ENCODE peak calls at places on chromosomes 13 and 19, in nine cellular contexts. One of them, this sample, is unnamed. For H3K4me1, the result is how much of the 10 kb centered on the place peaks cover.

GRCh38 chr19:44689290-44690130 is 9.4 kb upstream of the CEACAM16 start:
- DNase-seq in thoracic aorta: peak
- DNase-seq in breast epithelium: peak
- DNase-seq in CD8-positive, alpha-beta memory T cell: peak
- DNase-seq in heart right ventricle: peak
- DNase-seq in CD4-positive, CD25-positive, alpha-beta regulatory T cell: peak
- DNase-seq in stomach: peak
- DNase-seq in uterus: peak
- DNase-seq in testis: peak
- DNase-seq in this sample: peak

GRCh38 chr13:45051315-45051714 is 62.0 kb downstream of the GPALPP1 start:
- DNase-seq in stomach: no peak
- DNase-seq in uterus: no peak
- DNase-seq in CD4-positive, CD25-positive, alpha-beta regulatory T cell: no peak
- DNase-seq in testis: no peak
- DNase-seq in CD8-positive, alpha-beta memory T cell: no peak
- DNase-seq in breast epithelium: no peak
- DNase-seq in thoracic aorta: no peak
- DNase-seq in heart right ventricle: no peak
- DNase-seq in this sample: no peak

GRCh38 chr19:2728783-2729387 is 7.7 kb upstream of the DIRAS1 start:
- DNase-seq in breast epithelium: no peak
- DNase-seq in testis: no peak
- DNase-seq in thoracic aorta: no peak
- DNase-seq in heart right ventricle: no peak
- DNase-seq in CD8-positive, alpha-beta memory T cell: no peak
- DNase-seq in uterus: no peak
- DNase-seq in CD4-positive, CD25-positive, alpha-beta regulatory T cell: no peak
- DNase-seq in stomach: no peak
- DNase-seq in this sample: no peak

GRCh38 chr19:2616741-2617392 is 85.6 kb downstream of the GNG7 start:
- DNase-seq in testis: no peak
- DNase-seq in heart right ventricle: no peak
- DNase-seq in stomach: peak
- DNase-seq in breast epithelium: no peak
- DNase-seq in CD8-positive, alpha-beta memory T cell: no peak
- DNase-seq in CD4-positive, CD25-positive, alpha-beta regulatory T cell: no peak
- DNase-seq in thoracic aorta: no peak
- DNase-seq in uterus: no peak
- DNase-seq in this sample: peak

GRCh38 chr13:90184355-90184754 is 1163.1 kb upstream of the MIR17HG start:
- DNase-seq in stomach: no peak
- DNase-seq in CD4-positive, CD25-positive, alpha-beta regulatory T cell: no peak
- DNase-seq in CD8-positive, alpha-beta memory T cell: no peak
- DNase-seq in uterus: no peak
- DNase-seq in testis: no peak
- DNase-seq in thoracic aorta: no peak
- DNase-seq in breast epithelium: no peak
- DNase-seq in heart right ventricle: no peak
- DNase-seq in this sample: no peak

GRCh38 chr19:15181394-15181793 is 19.4 kb downstream of the NOTCH3 start:
- DNase-seq in thoracic aorta: no peak
- DNase-seq in heart right ventricle: no peak
- DNase-seq in CD8-positive, alpha-beta memory T cell: no peak
- DNase-seq in breast epithelium: no peak
- DNase-seq in uterus: no peak
- DNase-seq in testis: no peak
- DNase-seq in stomach: no peak
- DNase-seq in CD4-positive, CD25-positive, alpha-beta regulatory T cell: no peak
- DNase-seq in this sample: no peak

GRCh38 chr13:77056382-77056781 is 29.4 kb upstream of the FBXL3 start:
- DNase-seq in CD8-positive, alpha-beta memory T cell: no peak
- DNase-seq in stomach: no peak
- DNase-seq in breast epithelium: no peak
- DNase-seq in testis: no peak
- DNase-seq in CD4-positive, CD25-positive, alpha-beta regulatory T cell: no peak
- DNase-seq in thoracic aorta: no peak
- DNase-seq in heart right ventricle: no peak
- DNase-seq in uterus: no peak
- DNase-seq in this sample: no peak

GRCh38 chr13:93670858-93671257 is 444.3 kb downstream of the GPC6 start:
- DNase-seq in stomach: no peak
- DNase-seq in CD4-positive, CD25-positive, alpha-beta regulatory T cell: no peak
- DNase-seq in testis: no peak
- DNase-seq in uterus: no peak
- DNase-seq in thoracic aorta: no peak
- DNase-seq in breast epithelium: no peak
- DNase-seq in CD8-positive, alpha-beta memory T cell: no peak
- DNase-seq in heart right ventricle: no peak
- DNase-seq in this sample: no peak

GRCh38 chr13:34926513-34926912 is 15.6 kb upstream of the NBEA start:
- DNase-seq in testis: no peak
- DNase-seq in uterus: no peak
- DNase-seq in breast epithelium: no peak
- DNase-seq in CD8-positive, alpha-beta memory T cell: no peak
- DNase-seq in heart right ventricle: no peak
- DNase-seq in CD4-positive, CD25-positive, alpha-beta regulatory T cell: no peak
- DNase-seq in stomach: no peak
- DNase-seq in thoracic aorta: no peak
- DNase-seq in this sample: no peak

GRCh38 chr19:46435009-46435408 is 6.3 kb upstream of the PNMA8C start:
- DNase-seq in heart right ventricle: no peak
- DNase-seq in breast epithelium: no peak
- DNase-seq in uterus: no peak
- DNase-seq in testis: no peak
- DNase-seq in thoracic aorta: no peak
- DNase-seq in CD8-positive, alpha-beta memory T cell: no peak
- DNase-seq in stomach: no peak
- DNase-seq in CD4-positive, CD25-positive, alpha-beta regulatory T cell: no peak
- DNase-seq in this sample: no peak

GRCh38 chr13:106038752-106039151 is 496.7 kb downstream of the EFNB2 start:
- DNase-seq in thoracic aorta: no peak
- DNase-seq in heart right ventricle: no peak
- DNase-seq in CD4-positive, CD25-positive, alpha-beta regulatory T cell: no peak
- DNase-seq in stomach: no peak
- DNase-seq in breast epithelium: no peak
- DNase-seq in CD8-positive, alpha-beta memory T cell: no peak
- DNase-seq in testis: no peak
- DNase-seq in uterus: no peak
- DNase-seq in this sample: no peak

GRCh38 chr19:56107626-56108351 is 13.3 kb downstream of the ZNF787 start:
- DNase-seq in breast epithelium: no peak
- DNase-seq in uterus: no peak
- DNase-seq in testis: peak
- DNase-seq in CD8-positive, alpha-beta memory T cell: no peak
- DNase-seq in thoracic aorta: no peak
- DNase-seq in heart right ventricle: peak
- DNase-seq in CD4-positive, CD25-positive, alpha-beta regulatory T cell: no peak
- DNase-seq in stomach: peak
- DNase-seq in this sample: no peak

GRCh38 chr19:56109216-56109615 is 11.9 kb downstream of the ZNF787 start:
- DNase-seq in CD8-positive, alpha-beta memory T cell: no peak
- DNase-seq in breast epithelium: no peak
- DNase-seq in thoracic aorta: no peak
- DNase-seq in stomach: no peak
- DNase-seq in CD4-positive, CD25-positive, alpha-beta regulatory T cell: no peak
- DNase-seq in testis: peak
- DNase-seq in uterus: no peak
- DNase-seq in heart right ventricle: no peak
- DNase-seq in this sample: no peak

GRCh38 chr19:56106993-56107392 is 14.1 kb downstream of the ZNF787 start:
- DNase-seq in CD8-positive, alpha-beta memory T cell: no peak
- DNase-seq in CD4-positive, CD25-positive, alpha-beta regulatory T cell: no peak
- DNase-seq in stomach: no peak
- DNase-seq in breast epithelium: no peak
- DNase-seq in thoracic aorta: no peak
- DNase-seq in uterus: no peak
- DNase-seq in testis: no peak
- DNase-seq in heart right ventricle: no peak
- DNase-seq in this sample: no peak

GRCh38 chr19:56110515-56111448 is 10.3 kb downstream of the ZNF787 start:
- DNase-seq in testis: peak
- DNase-seq in CD8-positive, alpha-beta memory T cell: no peak
- DNase-seq in CD4-positive, CD25-positive, alpha-beta regulatory T cell: no peak
- DNase-seq in uterus: no peak
- DNase-seq in breast epithelium: no peak
- DNase-seq in thoracic aorta: no peak
- DNase-seq in stomach: peak
- DNase-seq in heart right ventricle: peak
- DNase-seq in this sample: no peak

DNA sequence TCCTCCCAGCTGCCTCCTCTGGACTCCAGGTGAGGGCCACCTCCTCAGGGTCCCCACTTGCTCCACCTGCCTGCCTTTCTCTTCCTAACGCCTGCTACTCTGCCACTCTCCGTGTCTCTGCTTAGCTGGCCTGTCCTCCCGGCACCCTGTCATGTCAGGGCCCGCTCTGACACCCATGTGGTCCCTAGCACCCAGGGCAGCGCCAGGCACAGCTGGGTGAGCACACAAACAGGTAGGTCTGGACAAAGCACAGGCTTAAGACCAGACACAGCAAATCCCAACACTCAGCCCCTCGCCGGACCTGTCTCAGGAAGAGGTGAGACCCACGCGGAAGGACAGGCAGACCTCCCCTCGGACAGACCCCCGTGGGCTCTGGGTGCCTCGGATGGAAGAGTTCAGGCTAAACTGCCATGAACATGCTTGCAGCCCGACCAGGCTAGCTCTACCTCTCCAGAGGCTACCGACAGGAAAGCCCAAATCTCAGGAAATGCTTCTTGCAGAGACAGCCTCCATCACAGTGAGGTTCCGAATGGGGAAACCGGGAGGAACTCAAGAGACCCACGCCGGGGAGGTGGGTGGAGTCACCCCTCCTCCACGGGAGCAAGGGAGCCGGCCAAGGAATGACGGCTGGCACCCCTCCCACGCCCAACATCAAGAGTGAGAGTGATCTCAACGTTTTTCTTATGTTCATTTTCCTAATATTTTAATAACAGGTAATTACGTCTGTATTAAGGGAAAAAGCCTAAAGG is 12.5 kb downstream of the ZNF787 start:
- DNase-seq in stomach: peak
- DNase-seq in CD4-positive, CD25-positive, alpha-beta regulatory T cell: no peak
- DNase-seq in uterus: peak
- DNase-seq in breast epithelium: no peak
- DNase-seq in CD8-positive, alpha-beta memory T cell: no peak
- DNase-seq in heart right ventricle: peak
- DNase-seq in testis: no peak
- DNase-seq in thoracic aorta: no peak
- DNase-seq in this sample: no peak
- H3K4me1 ChIP-seq in stomach: half or more
- H3K4me1 ChIP-seq in CD4-positive, CD25-positive, alpha-beta regulatory T cell: under half
- H3K4me1 ChIP-seq in uterus: under half
- H3K4me1 ChIP-seq in breast epithelium: under half
- H3K4me1 ChIP-seq in CD8-positive, alpha-beta memory T cell: under half
- H3K4me1 ChIP-seq in heart right ventricle: half or more
- H3K4me1 ChIP-seq in testis: half or more
- H3K4me1 ChIP-seq in thoracic aorta: under half
- H3K4me1 ChIP-seq in this sample: under half

GRCh38 chr19:38676878-38677646 is 29.6 kb downstream of the ACTN4 start:
- DNase-seq in testis: no peak
- DNase-seq in stomach: no peak
- DNase-seq in uterus: no peak
- DNase-seq in heart right ventricle: no peak
- DNase-seq in breast epithelium: no peak
- DNase-seq in CD8-positive, alpha-beta memory T cell: no peak
- DNase-seq in thoracic aorta: no peak
- DNase-seq in CD4-positive, CD25-positive, alpha-beta regulatory T cell: no peak
- DNase-seq in this sample: no peak
- H3K27ac ChIP-seq in testis: no peak
- H3K27ac ChIP-seq in stomach: peak
- H3K27ac ChIP-seq in uterus: peak
- H3K27ac ChIP-seq in heart right ventricle: peak
- H3K27ac ChIP-seq in breast epithelium: peak
- H3K27ac ChIP-seq in CD8-positive, alpha-beta memory T cell: peak
- H3K27ac ChIP-seq in thoracic aorta: peak
- H3K27ac ChIP-seq in CD4-positive, CD25-positive, alpha-beta regulatory T cell: peak
- H3K27ac ChIP-seq in this sample: no peak

GRCh38 chr19:7999376-7999775 is 6.1 kb downstream of the ELAVL1 start:
- DNase-seq in thoracic aorta: no peak
- DNase-seq in breast epithelium: no peak
- DNase-seq in CD8-positive, alpha-beta memory T cell: no peak
- DNase-seq in stomach: no peak
- DNase-seq in heart right ventricle: no peak
- DNase-seq in CD4-positive, CD25-positive, alpha-beta regulatory T cell: no peak
- DNase-seq in uterus: no peak
- DNase-seq in testis: no peak
- DNase-seq in this sample: no peak
- H3K4me1 ChIP-seq in thoracic aorta: under half
- H3K4me1 ChIP-seq in breast epithelium: under half
- H3K4me1 ChIP-seq in CD8-positive, alpha-beta memory T cell: under half
- H3K4me1 ChIP-seq in stomach: half or more
- H3K4me1 ChIP-seq in heart right ventricle: half or more
- H3K4me1 ChIP-seq in CD4-positive, CD25-positive, alpha-beta regulatory T cell: under half
- H3K4me1 ChIP-seq in uterus: under half
- H3K4me1 ChIP-seq in testis: under half
- H3K4me1 ChIP-seq in this sample: half or more

GRCh38 chr19:48963371-48964204 is 1.5 kb upstream of the FTL start:
- DNase-seq in breast epithelium: peak
- DNase-seq in heart right ventricle: peak
- DNase-seq in uterus: peak
- DNase-seq in CD8-positive, alpha-beta memory T cell: peak
- DNase-seq in stomach: peak
- DNase-seq in CD4-positive, CD25-positive, alpha-beta regulatory T cell: peak
- DNase-seq in testis: peak
- DNase-seq in thoracic aorta: peak
- DNase-seq in this sample: peak

GRCh38 chr19:48961673-48962028 is 3.5 kb upstream of the FTL start:
- DNase-seq in testis: no peak
- DNase-seq in uterus: no peak
- DNase-seq in CD8-positive, alpha-beta memory T cell: no peak
- DNase-seq in thoracic aorta: no peak
- DNase-seq in heart right ventricle: no peak
- DNase-seq in stomach: no peak
- DNase-seq in CD4-positive, CD25-positive, alpha-beta regulatory T cell: no peak
- DNase-seq in breast epithelium: no peak
- DNase-seq in this sample: no peak

GRCh38 chr19:48962029-48962848 is 2.9 kb upstream of the FTL start:
- DNase-seq in thoracic aorta: no peak
- DNase-seq in CD8-positive, alpha-beta memory T cell: peak
- DNase-seq in heart right ventricle: peak
- DNase-seq in testis: peak
- DNase-seq in stomach: peak
- DNase-seq in CD4-positive, CD25-positive, alpha-beta regulatory T cell: no peak
- DNase-seq in breast epithelium: no peak
- DNase-seq in uterus: no peak
- DNase-seq in this sample: no peak

GRCh38 chr19:48964205-48965032 is 690 bp upstream of the FTL start:
- DNase-seq in thoracic aorta: no peak
- DNase-seq in breast epithelium: no peak
- DNase-seq in heart right ventricle: no peak
- DNase-seq in CD4-positive, CD25-positive, alpha-beta regulatory T cell: no peak
- DNase-seq in stomach: peak
- DNase-seq in testis: peak
- DNase-seq in uterus: no peak
- DNase-seq in CD8-positive, alpha-beta memory T cell: no peak
- DNase-seq in this sample: no peak

DNA sequence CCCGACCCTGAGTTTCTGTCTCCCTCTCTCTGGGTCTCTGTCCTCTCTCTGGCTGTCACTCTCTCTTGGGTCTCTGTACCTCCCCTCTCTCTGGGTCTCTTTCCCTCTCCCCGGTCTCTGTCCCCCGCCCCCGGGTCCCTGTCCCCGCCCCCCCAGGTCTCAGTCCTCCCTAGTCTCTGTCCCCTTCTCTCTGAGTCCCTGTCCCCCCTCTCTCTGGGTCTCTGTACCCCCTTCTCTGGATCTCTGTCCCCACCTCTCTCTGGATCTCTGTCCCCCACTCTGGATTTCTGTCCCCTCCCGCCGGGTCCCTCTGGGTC is 2.3 kb upstream of the FTL start:
- DNase-seq in breast epithelium: no peak
- DNase-seq in stomach: no peak
- DNase-seq in testis: no peak
- DNase-seq in uterus: no peak
- DNase-seq in CD4-positive, CD25-positive, alpha-beta regulatory T cell: no peak
- DNase-seq in heart right ventricle: no peak
- DNase-seq in CD8-positive, alpha-beta memory T cell: no peak
- DNase-seq in thoracic aorta: no peak
- DNase-seq in this sample: no peak
- H3K27ac ChIP-seq in breast epithelium: peak
- H3K27ac ChIP-seq in stomach: peak
- H3K27ac ChIP-seq in testis: peak
- H3K27ac ChIP-seq in uterus: peak
- H3K27ac ChIP-seq in CD4-positive, CD25-positive, alpha-beta regulatory T cell: peak
- H3K27ac ChIP-seq in heart right ventricle: peak
- H3K27ac ChIP-seq in CD8-positive, alpha-beta memory T cell: peak
- H3K27ac ChIP-seq in thoracic aorta: peak
- H3K27ac ChIP-seq in this sample: peak

This sample was measured in CD4-positive, alpha-beta memory T cell.